ENCODE peak calls at places on chromosomes 11 and 22, in six cellular contexts. G is anterior cingulate cortex, Q is ACHN, R is iris pigment epithelial cell, V is lower lobe of right lung, D is activated T-cell treated with anti-CD3 and anti-CD28 coated beads for 1 hour. H is an unnamed sample.

GRCh38 chr22:50198624-50199017 is 2.2 kb upstream of the SELENOO start:
- DNase-seq in G (no peak), Q (no peak), R (no peak), V (no peak), D (no peak), H (no peak)

GRCh38 chr11:7638710-7639642 is 34.3 kb downstream of the CYB5R2 start:
- DNase-seq in G (no peak), Q (no peak), R (no peak), V (no peak), D (no peak), H (no peak)

GRCh38 chr11:57480409-57481137 is 20.2 kb downstream of the RTN4RL2 start:
- DNase-seq in G (no peak), Q (peak; percentile 65), R (peak; percentile 56), V (peak; percentile 77), D (peak; percentile 52), H (no peak)

GRCh38 chr11:106137758-106138157 is 60.3 kb downstream of the AASDHPPT start:
- DNase-seq in G (no peak), Q (no peak), R (no peak), V (no peak), D (no peak), H (no peak)

GRCh38 chr11:73388241-73389133 is 12.3 kb downstream of the RELT start:
- DNase-seq in G (no peak), Q (no peak), R (peak; percentile 15), V (peak; percentile 80), D (no peak), H (no peak)

GRCh38 chr22:17982572-17983141 is 41.7 kb downstream of the MICAL3 start:
- DNase-seq in G (no peak), Q (no peak), R (no peak), V (no peak), D (no peak), H (no peak)

GRCh38 chr11:68550485-68550817 is 89.9 kb downstream of the PPP6R3 start:
- DNase-seq in G (no peak), Q (no peak), R (peak; percentile 64), V (no peak), D (no peak), H (no peak)

GRCh38 chr11:36463781-36464180 is 46.3 kb downstream of the TRAF6 start:
- DNase-seq in G (no peak), Q (no peak), R (no peak), V (no peak), D (no peak), H (no peak)

GRCh38 chr22:45949258-45949870 is 27.6 kb downstream of the WNT7B start:
- DNase-seq in G (no peak), Q (no peak), R (no peak), V (no peak), D (no peak), H (no peak)

GRCh38 chr11:61071880-61072279 is 30.4 kb upstream of the CD5 start:
- DNase-seq in G (no peak), Q (no peak), R (no peak), V (no peak), D (no peak), H (no peak)

GRCh38 chr11:58739725-58740430 is 8.1 kb upstream of the GLYAT start:
- DNase-seq in G (no peak), Q (no peak), R (peak; percentile 1), V (no peak), D (no peak), H (no peak)

GRCh38 chr11:96238563-96239166 is 104.3 kb downstream of the MAML2 start:
- DNase-seq in G (no peak), Q (no peak), R (peak; percentile 81), V (no peak), D (no peak), H (no peak)

H was measured in nucleus accumbens.